ENCODE peak calls at places on chromosomes 4 and X, in four cellular contexts. J is A549, H is HepG2, X is K562. F is an unnamed sample.

GRCh38 chr4:105894570-105895323 is 524 bp upstream of the NPNT start:
- DNase-seq in J (no peak), H (no peak), X (no peak), F (peak)

GRCh38 chr4:36243355-36244256 is 708 bp downstream of the ARAP2 start:
- DNase-seq in J (peak), H (no peak), X (peak), F (no peak)

GRCh38 chr4:1459081-1459480 is 52.8 kb upstream of the NKX1-1 start:
- DNase-seq in J (no peak), H (no peak), X (no peak), F (no peak)

GRCh38 chrX:9775930-9776329 is 10.3 kb upstream of the GPR143 start:
- DNase-seq in J (no peak), H (no peak), X (no peak), F (no peak)

GRCh38 chr4:156805696-156806095 is 165.9 kb downstream of the PDGFC start:
- DNase-seq in J (no peak), H (no peak), X (no peak), F (peak)

GRCh38 chr4:114277690-114278089 is 298.2 kb upstream of the ARSJ start:
- DNase-seq in J (no peak), H (no peak), X (no peak), F (no peak)

GRCh38 chr4:76943790-76944189 is 5.8 kb upstream of the SEPTIN11 start:
- DNase-seq in J (no peak), H (no peak), X (peak), F (no peak)

GRCh38 chr4:87973283-87974169 is 2.0 kb upstream of the SPP1 start:
- DNase-seq in J (peak), H (peak), X (peak), F (peak)

GRCh38 chrX:19775830-19776498 is 111.4 kb downstream of the SH3KBP1 start:
- DNase-seq in J (no peak), H (no peak), X (no peak), F (no peak)

GRCh38 chr4:96593422-96593821 is 753.5 kb downstream of the PDHA2 start:
- DNase-seq in J (no peak), H (peak), X (no peak), F (no peak)
- TF ChIP-seq HMGXB4 in J (no peak), H (no peak), X (no peak), F (no peak)

GRCh38 chr4:176123710-176124407 is 58.2 kb downstream of the WDR17 start:
- DNase-seq in J (no peak), H (peak), X (peak), F (peak)
- TF ChIP-seq HMGXB4 in J (no peak), H (no peak), X (no peak), F (no peak)

GRCh38 chr4:8317474-8317873 is 47.9 kb downstream of the HTRA3 start:
- DNase-seq in J (no peak), H (no peak), X (no peak), F (no peak)
- TF ChIP-seq HMGXB4 in J (no peak), H (no peak), X (no peak), F (no peak)

GRCh38 chr4:6989331-6989923 is 53.7 kb upstream of the TADA2B start:
- DNase-seq in J (no peak), H (no peak), X (no peak), F (no peak)
- TF ChIP-seq HMGXB4 in J (no peak), H (no peak), X (no peak), F (no peak)

GRCh38 chr4:172983014-172983413 is 185.6 kb upstream of the GALNT7 start:
- DNase-seq in J (no peak), H (no peak), X (no peak), F (no peak)

GRCh38 chr4:172978848-172979247 is 189.8 kb upstream of the GALNT7 start:
- DNase-seq in J (no peak), H (no peak), X (no peak), F (no peak)

GRCh38 chr4:172979332-172979731 is 189.3 kb upstream of the GALNT7 start:
- DNase-seq in J (no peak), H (no peak), X (no peak), F (no peak)

GRCh38 chr4:172980178-172980577 is 188.4 kb upstream of the GALNT7 start:
- DNase-seq in J (no peak), H (no peak), X (no peak), F (no peak)

GRCh38 chr4:172982151-172982590 is 186.4 kb upstream of the GALNT7 start:
- DNase-seq in J (peak), H (no peak), X (no peak), F (no peak)
- TF ChIP-seq HMGXB4 in J (no peak), H (no peak), X (no peak), F (no peak)

GRCh38 chr4:81198151-81198550 is 16.9 kb downstream of the PRKG2 start:
- DNase-seq in J (no peak), H (no peak), X (no peak), F (no peak)
- TF ChIP-seq HMGXB4 in J (no peak), H (no peak), X (no peak), F (no peak)

F was measured in WTC11.